ENCODE peak calls at places on chromosome 17, in eight cellular contexts. R, T, X, F, E, N, J and B are unnamed samples.

GRCh38 chr17:40538019-40538935 is 27.0 kb downstream of the CCR7 start:
- DNase-seq in F (no peak), J (no peak), X (no peak), N (no peak), T (peak), R (no peak), E (peak), B (peak)

GRCh38 chr17:36602030-36602737 is 801 bp downstream of the MRM1 start:
- DNase-seq in T (peak), R (no peak), N (peak), F (peak), X (no peak), J (no peak), E (no peak), B (peak)

GRCh38 chr17:1094591-1094990 is 85.2 kb downstream of the ABR start:
- DNase-seq in E (no peak), R (no peak), X (no peak), F (no peak), T (no peak), N (no peak), J (no peak), B (no peak)

GRCh38 chr17:59844884-59845594 is 47.7 kb downstream of the TUBD1 start:
- DNase-seq in F (no peak), N (no peak), J (no peak), E (no peak), X (no peak), T (no peak), R (no peak), B (no peak)

GRCh38 chr17:74836691-74837467 is 22.8 kb downstream of the GRIN2C start:
- DNase-seq in E (no peak), F (no peak), T (no peak), N (no peak), X (no peak), J (no peak), R (no peak), B (no peak)

GRCh38 chr17:73192219-73192893 is 499 bp upstream of the COG1 start:
- DNase-seq in J (peak), T (peak), N (peak), X (peak), F (peak), E (peak), R (peak), B (peak)

GRCh38 chr17:43212641-43213490 is 1.2 kb downstream of the TMEM106A start:
- DNase-seq in E (no peak), X (peak), T (no peak), N (peak), J (no peak), F (no peak), R (no peak), B (peak)

GRCh38 chr17:74502866-74503265 is 28.4 kb downstream of the CD300LB start:
- DNase-seq in E (no peak), J (no peak), N (no peak), F (no peak), R (no peak), T (peak), X (no peak), B (no peak)

GRCh38 chr17:11144358-11145233 is 96.4 kb upstream of the SHISA6 start:
- DNase-seq in T (no peak), N (no peak), F (no peak), E (no peak), X (no peak), J (no peak), R (no peak), B (no peak)

GRCh38 chr17:40110457-40110856 is 10.1 kb upstream of the NR1D1 start:
- DNase-seq in X (no peak), E (peak), R (no peak), N (no peak), J (no peak), F (no peak), T (no peak), B (no peak)

GRCh38 chr17:3885970-3886369 is 6.9 kb downstream of the CAMKK1 start:
- DNase-seq in J (no peak), R (no peak), E (no peak), T (no peak), N (no peak), F (no peak), X (no peak), B (no peak)

GRCh38 chr17:76983431-76983830 is 115.2 kb downstream of the MGAT5B start:
- DNase-seq in E (no peak), F (no peak), X (no peak), R (no peak), T (no peak), J (no peak), N (no peak), B (no peak)